ENCODE peak calls at places on chromosomes 12 and 14, in eight cellular contexts. W is astrocyte of the spinal cord, A is cardiac fibroblast, F is left ventricle myocardium inferior, T is AG10803, C is transverse colon, E is brain microvascular endothelial cell, K is uterus. P is an unnamed sample.

GRCh38 chr12:51011960-51012359 is 14.2 kb downstream of the SLC11A2 start:
- DNase-seq in W (no peak), A (no peak), F (no peak), T (no peak), C (no peak), E (no peak), K (no peak), P (no peak)

GRCh38 chr12:113241191-113242017 is 20.1 kb downstream of the TPCN1 start:
- DNase-seq in W (peak), A (peak), F (no peak), T (peak), C (peak), E (peak), K (peak), P (peak)

GRCh38 chr12:116708826-116709756 is 28.8 kb downstream of the SPRING1 start:
- DNase-seq in W (peak), A (peak), F (peak), T (peak), C (peak), E (peak), K (peak), P (peak)

GRCh38 chr12:111645433-111645832 is 40.3 kb downstream of the BRAP start:
- DNase-seq in W (peak), A (peak), F (no peak), T (no peak), C (no peak), E (no peak), K (no peak), P (no peak)

GRCh38 chr12:109612975-109613502 is 39.4 kb downstream of the MVK start:
- DNase-seq in W (peak), A (peak), F (no peak), T (peak), C (no peak), E (peak), K (no peak), P (no peak)

GRCh38 chr12:96189781-96190180 is 4.4 kb upstream of the ELK3 start:
- DNase-seq in W (no peak), A (no peak), F (no peak), T (no peak), C (no peak), E (no peak), K (no peak), P (no peak)

GRCh38 chr12:46908936-46909635 is 83.3 kb upstream of the SLC38A4 start:
- DNase-seq in W (no peak), A (no peak), F (no peak), T (no peak), C (no peak), E (no peak), K (no peak), P (no peak)

GRCh38 chr12:84642201-84642600 is 270.4 kb downstream of the SLC6A15 start:
- DNase-seq in W (no peak), A (no peak), F (no peak), T (peak), C (no peak), E (no peak), K (no peak), P (no peak)

DNA sequence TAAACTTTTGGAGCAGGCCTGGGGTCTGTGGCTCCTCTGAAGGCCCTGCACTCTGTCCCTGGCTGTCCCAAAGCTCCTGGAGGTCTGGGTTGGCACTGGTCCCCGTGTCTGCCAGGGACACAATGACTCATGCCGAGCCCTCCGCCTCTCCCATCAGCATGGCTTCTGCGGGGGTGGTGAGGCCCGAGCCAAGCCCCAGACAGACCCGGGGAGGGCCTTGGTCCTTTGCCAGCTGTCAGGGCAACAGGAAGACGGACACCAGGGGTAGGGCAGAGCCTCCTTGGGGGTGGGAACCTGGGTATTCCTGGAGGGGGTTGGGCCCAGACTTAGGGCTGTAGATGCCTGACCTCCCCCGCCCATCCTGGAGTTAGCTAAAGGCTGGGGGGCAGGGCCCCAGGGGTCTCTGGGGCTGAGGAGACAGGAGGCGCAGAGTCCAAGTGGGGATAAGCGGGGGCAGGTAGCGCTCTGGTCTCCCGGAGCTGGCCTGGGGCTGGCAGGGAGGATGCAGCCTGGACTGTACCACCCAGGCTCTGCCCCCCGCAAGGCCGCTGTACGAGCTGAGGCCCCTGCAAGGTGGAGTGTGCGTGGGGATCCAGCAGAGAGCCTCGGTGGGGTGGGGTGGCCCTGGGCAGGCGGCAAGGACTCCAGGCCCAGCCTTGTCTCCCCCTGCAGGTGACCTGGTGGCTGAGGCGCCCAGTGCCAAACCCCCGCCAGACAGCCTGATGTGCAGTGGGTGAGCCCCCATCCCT is 16.4 kb upstream of the PUS1 start:
- DNase-seq in W (peak), A (peak), F (peak), T (peak), C (peak), E (peak), K (peak), P (peak)
- TF ChIP-seq CTCF in W (peak), A (peak), F (no peak), T (no peak), C (no peak), E (peak), K (no peak), P (no peak)

DNA sequence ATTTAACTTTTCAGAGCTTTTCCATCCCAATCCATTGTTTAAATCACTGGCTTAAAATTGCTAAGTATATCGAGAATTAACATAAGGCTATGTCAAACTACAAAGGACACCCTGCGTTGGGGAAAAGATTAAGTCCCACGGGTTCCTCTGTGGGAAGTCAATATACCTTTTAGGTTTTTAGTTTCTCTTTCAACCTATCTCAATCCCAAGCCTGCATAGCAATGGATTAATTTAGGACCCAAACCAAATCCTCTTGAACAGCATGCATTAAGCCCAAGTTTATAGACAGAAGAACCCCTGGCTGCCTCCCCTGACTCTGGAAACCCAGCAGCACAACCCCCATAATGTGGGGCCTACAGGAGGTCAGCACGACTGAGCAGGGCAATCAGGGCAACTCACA is 6.3 kb downstream of the CDCA4 start:
- DNase-seq in W (no peak), A (no peak), F (no peak), T (no peak), C (no peak), E (no peak), K (no peak), P (no peak)
- H3K4me3 ChIP-seq in W (no peak), A (no peak), F (no peak), T (no peak), C (no peak), E (no peak), K (no peak), P (no peak)

GRCh38 chr14:76311410-76311758 is 64.6 kb upstream of the ESRRB start:
- DNase-seq in W (no peak), A (no peak), F (no peak), T (no peak), C (no peak), E (no peak), K (no peak), P (no peak)

GRCh38 chr14:76313303-76313702 is 62.6 kb upstream of the ESRRB start:
- DNase-seq in W (no peak), A (no peak), F (no peak), T (no peak), C (no peak), E (no peak), K (no peak), P (no peak)

GRCh38 chr14:76307786-76308780 is 67.9 kb upstream of the ESRRB start:
- DNase-seq in W (no peak), A (no peak), F (no peak), T (no peak), C (no peak), E (no peak), K (no peak), P (no peak)

GRCh38 chr14:76312821-76313220 is 63.1 kb upstream of the ESRRB start:
- DNase-seq in W (no peak), A (no peak), F (no peak), T (no peak), C (no peak), E (no peak), K (no peak), P (no peak)

DNA sequence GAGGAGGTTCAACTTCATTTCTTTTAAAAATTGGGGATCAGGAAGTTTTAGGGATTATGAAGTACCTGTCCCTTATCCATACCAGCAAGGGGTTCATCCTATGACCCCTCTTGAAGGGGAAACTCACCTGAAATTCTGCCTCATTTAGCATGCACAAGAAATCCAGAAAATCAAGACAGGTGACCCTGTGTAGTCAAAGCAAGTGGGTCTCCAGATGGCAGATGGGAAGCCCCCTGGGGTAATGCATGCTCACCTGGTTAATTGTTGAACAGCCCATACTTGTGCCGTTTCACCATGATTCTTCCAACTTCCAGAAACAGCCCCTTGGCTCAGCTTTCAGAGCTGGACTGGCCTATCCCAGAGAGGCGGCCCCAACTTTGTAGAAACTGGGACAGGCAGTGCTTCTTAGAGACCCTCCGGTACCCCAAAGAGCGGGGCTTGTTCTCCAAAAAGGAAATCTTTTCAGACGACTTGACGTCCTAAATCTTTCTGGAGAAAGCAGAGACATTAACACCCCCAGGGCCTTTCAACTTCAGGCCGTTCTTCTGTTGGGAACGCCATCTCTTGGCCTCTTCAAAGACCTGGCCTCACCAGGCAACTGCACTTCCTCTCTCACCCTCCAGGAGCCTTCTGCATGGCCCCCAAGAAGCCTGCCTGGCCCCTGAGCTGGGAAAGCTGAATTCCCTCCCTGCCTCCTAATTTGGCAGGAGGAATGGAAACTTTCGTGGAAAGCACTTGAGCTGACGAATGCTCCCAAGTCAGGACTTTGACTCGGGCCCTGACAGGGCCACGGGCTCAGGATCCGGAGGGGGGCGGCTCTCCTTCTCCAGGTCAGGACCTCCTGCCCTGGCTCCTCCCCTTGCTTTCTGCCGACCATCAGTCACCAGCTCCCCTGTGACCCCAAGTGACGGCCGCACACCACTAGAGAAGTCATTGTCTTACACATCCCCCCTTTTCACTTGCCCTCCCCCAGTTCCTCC is 66.1 kb upstream of the ESRRB start:
- DNase-seq in W (no peak), A (no peak), F (peak), T (no peak), C (no peak), E (no peak), K (no peak), P (no peak)
- TF ChIP-seq CTCF in W (no peak), A (peak), F (peak), T (no peak), C (no peak), E (peak), K (no peak), P (no peak)

GRCh38 chr12:6364037-6364360 is 11.4 kb downstream of the SCNN1A start:
- DNase-seq in W (no peak), A (no peak), F (peak), T (no peak), C (no peak), E (no peak), K (peak), P (no peak)
- H3K4me3 ChIP-seq in W (no peak), A (no peak), F (peak), T (peak), C (peak), E (peak), K (peak), P (peak)

P was measured in foreskin fibroblast.